ENCODE peak calls at places on chromosomes 11 and 22, in ten cellular contexts. Y is uterus; R is neural progenitor cell; V is MM.1S; B is spleen; L is Peyer's patch; Z is stomach; X is WERI-Rb-1; F is naive thymus-derived CD4-positive, alpha-beta T cell; N is lung. A is an unnamed sample.
A peak's percentile ranks its signal among the peaks of the same experiment; 100 is the strongest.

GRCh38 chr11:6022954-6023353 is 7.6 kb downstream of the OR56A1 start:
- DNase-seq in Y (no peak), R (peak; percentile 76), V (peak; percentile 85), B (no peak), L (no peak), Z (no peak), X (peak; percentile 7), F (peak; percentile 24), N (no peak), A (no peak)

GRCh38 chr22:28072066-28072465 is 153.0 kb upstream of the PITPNB start:
- DNase-seq in Y (no peak), R (no peak), V (no peak), B (no peak), L (no peak), Z (no peak), X (no peak), F (no peak), N (no peak), A (no peak)

GRCh38 chr11:112013501-112014164 is 11.6 kb upstream of the DLAT start:
- DNase-seq in Y (no peak), R (no peak), V (no peak), B (no peak), L (no peak), Z (no peak), X (no peak), F (no peak), N (no peak), A (no peak)

GRCh38 chr11:102476812-102477211 is 24.2 kb upstream of the TMEM123 start:
- DNase-seq in Y (no peak), R (peak; percentile 23), V (peak; percentile 82), B (no peak), L (peak; percentile 83), Z (peak; percentile 83), X (no peak), F (peak; percentile 34), N (peak; percentile 39), A (no peak)

GRCh38 chr11:14308114-14308896 is 50.7 kb downstream of the RRAS2 start:
- DNase-seq in Y (no peak), R (peak; percentile 53), V (peak; percentile 56), B (no peak), L (no peak), Z (no peak), X (no peak), F (peak; percentile 30), N (no peak), A (no peak)

GRCh38 chr22:17903564-17904295 is 120.6 kb downstream of the MICAL3 start:
- DNase-seq in Y (no peak), R (peak; percentile 92), V (no peak), B (no peak), L (no peak), Z (no peak), X (no peak), F (no peak), N (no peak), A (no peak)

GRCh38 chr11:81888391-81888790 is 845.3 kb downstream of the FAM181B start:
- DNase-seq in Y (no peak), R (no peak), V (no peak), B (no peak), L (no peak), Z (no peak), X (no peak), F (no peak), N (no peak), A (no peak)

GRCh38 chr22:17842386-17842785 is 68.1 kb upstream of the BID start:
- DNase-seq in Y (peak; percentile 66), R (no peak), V (peak; percentile 81), B (peak; percentile 86), L (peak; percentile 82), Z (peak; percentile 49), X (no peak), F (peak; percentile 27), N (no peak), A (no peak)

GRCh38 chr11:87421422-87421821 is 383.7 kb downstream of the TMEM135 start:
- DNase-seq in Y (no peak), R (peak; percentile 79), V (peak; percentile 73), B (no peak), L (peak; percentile 52), Z (no peak), X (peak; percentile 62), F (peak; percentile 27), N (peak; percentile 34), A (peak; percentile 24)

GRCh38 chr11:96465537-96465936 is 75.7 kb downstream of the JRKL start:
- DNase-seq in Y (no peak), R (no peak), V (no peak), B (no peak), L (no peak), Z (no peak), X (no peak), F (no peak), N (no peak), A (no peak)

GRCh38 chr22:22666307-22667091 is 22.1 kb downstream of the GGTLC2 start:
- DNase-seq in Y (no peak), R (peak; percentile 70), V (peak; percentile 87), B (no peak), L (peak; percentile 73), Z (peak; percentile 38), X (peak; percentile 84), F (no peak), N (peak; percentile 46), A (no peak)

GRCh38 chr11:12525466-12526055 is 148.2 kb downstream of the PARVA start:
- DNase-seq in Y (no peak), R (no peak), V (no peak), B (no peak), L (no peak), Z (no peak), X (no peak), F (no peak), N (no peak), A (no peak)

GRCh38 chr11:130118636-130119387 is 40.8 kb upstream of the ST14 start:
- DNase-seq in Y (no peak), R (no peak), V (peak; percentile 52), B (no peak), L (peak; percentile 58), Z (no peak), X (no peak), F (peak; percentile 21), N (no peak), A (no peak)

GRCh38 chr11:64789331-64790204 is 11.2 kb upstream of the SF1 start:
- DNase-seq in Y (no peak), R (no peak), V (no peak), B (peak; percentile 69), L (no peak), Z (no peak), X (no peak), F (no peak), N (no peak), A (no peak)

GRCh38 chr11:71286701-71287643 is 34.6 kb upstream of the SHANK2 start:
- DNase-seq in Y (no peak), R (no peak), V (no peak), B (no peak), L (peak; percentile 45), Z (peak; percentile 74), X (no peak), F (no peak), N (peak; percentile 71), A (no peak)
- H3K27ac ChIP-seq in Y (no peak overlapping the region), R (no peak overlapping the region), V (no peak overlapping the region), B (no peak overlapping the region), L (no peak overlapping the region), Z (no peak overlapping the region), X (no peak overlapping the region), F (no peak overlapping the region), N (peak overlapping the region; percentile 57), A (no peak overlapping the region)

DNA sequence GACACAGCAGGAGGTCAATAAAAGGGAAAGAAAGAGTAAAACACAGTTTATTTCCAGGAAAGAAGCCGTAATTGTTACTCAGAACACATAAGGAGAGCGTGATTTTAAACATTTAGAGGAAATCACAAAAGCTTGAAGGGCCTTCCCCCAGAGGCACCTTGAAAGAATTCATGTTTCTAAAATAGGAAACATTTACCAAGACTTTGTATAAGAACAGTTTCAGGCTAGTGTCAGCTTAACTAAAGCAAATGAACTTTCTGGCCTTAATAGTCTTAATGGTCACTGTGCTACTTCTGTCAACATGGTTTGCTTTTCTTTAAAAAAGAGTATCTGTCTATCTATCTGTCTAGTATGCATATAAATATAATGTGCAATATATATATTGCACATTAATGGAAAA is 208.8 kb downstream of the CNTN5 start:
- DNase-seq in Y (no peak), R (no peak), V (peak; percentile 81), B (no peak), L (no peak), Z (no peak), X (no peak), F (no peak), N (no peak), A (no peak)
- H3K27ac ChIP-seq in Y (no peak overlapping the region), R (no peak overlapping the region), V (peak overlapping the region; percentile 9), B (no peak overlapping the region), L (no peak overlapping the region), Z (no peak overlapping the region), X (no peak overlapping the region), F (no peak overlapping the region), N (no peak overlapping the region), A (no peak overlapping the region)

DNA sequence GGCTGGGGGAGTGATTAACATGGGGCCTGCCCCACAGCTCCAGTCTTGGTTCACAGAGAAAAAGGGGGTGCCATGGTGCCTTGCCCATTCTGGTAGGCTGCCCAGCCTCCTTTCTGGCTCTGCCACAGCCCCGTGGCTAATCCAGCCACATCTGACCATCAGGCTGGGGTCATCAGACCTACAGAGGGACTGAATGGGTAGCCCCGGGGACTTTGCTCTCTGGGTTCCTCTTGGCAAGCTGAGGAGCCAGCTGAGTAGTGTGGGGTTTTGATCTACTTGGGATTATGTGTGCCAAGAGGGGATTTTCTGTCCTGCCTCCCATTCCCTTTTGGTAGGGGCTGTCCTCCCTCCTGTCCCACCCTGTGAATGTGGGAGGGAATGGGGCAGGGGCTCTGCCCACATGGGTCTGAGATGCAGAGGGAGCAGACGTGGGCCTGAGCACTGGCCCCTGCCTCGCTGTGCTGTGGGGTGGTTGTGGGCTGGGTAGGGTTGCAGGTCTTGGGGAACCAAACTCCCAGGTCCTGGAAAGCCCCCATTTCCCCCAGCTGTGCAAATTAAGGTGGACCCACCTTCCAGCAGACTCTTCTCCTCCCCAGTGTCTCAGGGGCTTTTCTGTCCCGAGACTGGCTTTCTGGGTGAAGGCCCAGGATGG is 32.0 kb downstream of the CD82 start:
- DNase-seq in Y (no peak), R (no peak), V (peak; percentile 33), B (no peak), L (no peak), Z (no peak), X (no peak), F (no peak), N (no peak), A (no peak)
- H3K27ac ChIP-seq in Y (no peak overlapping the region), R (no peak overlapping the region), V (peak overlapping the region; percentile 95), B (peak overlapping the region; percentile 43), L (peak overlapping the region; percentile 78), Z (no peak overlapping the region), X (no peak overlapping the region), F (peak overlapping the region; percentile 70), N (peak overlapping the region; percentile 1), A (peak overlapping the region; percentile 10)

GRCh38 chr22:24319451-24319850 is 48.8 kb downstream of the SPECC1L start:
- DNase-seq in Y (no peak), R (no peak), V (no peak), B (no peak), L (no peak), Z (no peak), X (no peak), F (no peak), N (no peak), A (no peak)

GRCh38 chr22:24310969-24311368 is 40.3 kb downstream of the SPECC1L start:
- DNase-seq in Y (no peak), R (no peak), V (no peak), B (no peak), L (no peak), Z (no peak), X (no peak), F (no peak), N (no peak), A (no peak)

GRCh38 chr22:24315367-24315781 is 44.7 kb downstream of the SPECC1L start:
- DNase-seq in Y (no peak), R (no peak), V (no peak), B (no peak), L (no peak), Z (no peak), X (no peak), F (no peak), N (no peak), A (no peak)
- H3K27ac ChIP-seq in Y (no peak overlapping the region), R (no peak overlapping the region), V (no peak overlapping the region), B (no peak overlapping the region), L (no peak overlapping the region), Z (no peak overlapping the region), X (peak overlapping the region; percentile 70), F (no peak overlapping the region), N (no peak overlapping the region), A (no peak overlapping the region)